ENCODE peak calls at places on chromosomes 6 and 20, in nine cellular contexts. W, K, H, M, I, E, S, O and U are unnamed samples.

GRCh38 chr6:8080338-8081151 is 16.4 kb upstream of the BLOC1S5 start:
- DNase-seq in K (peak), S (no peak), O (peak), W (no peak), H (peak), E (no peak), I (no peak), M (no peak), U (peak)

GRCh38 chr20:57197352-57198198 is 68.9 kb downstream of the BMP7 start:
- DNase-seq in W (no peak), H (no peak), E (no peak), K (no peak), S (no peak), I (no peak), O (no peak), M (no peak), U (no peak)

GRCh38 chr6:130018292-130018829 is at the start of gene L3MBTL3:
- DNase-seq in K (peak), I (peak), S (peak), M (peak), E (peak), W (peak), O (peak), H (peak), U (peak)

GRCh38 chr6:106804238-106805016 is 170.1 kb downstream of the CD24 start:
- DNase-seq in K (no peak), S (peak), W (no peak), M (no peak), O (no peak), I (no peak), E (no peak), H (no peak), U (no peak)

GRCh38 chr6:75290136-75290535 is 5.5 kb upstream of the TMEM30A start:
- DNase-seq in S (no peak), M (no peak), H (no peak), E (no peak), I (no peak), W (no peak), K (no peak), O (no peak), U (no peak)

GRCh38 chr6:145734486-145735355 is 599 bp downstream of the EPM2A start:
- DNase-seq in K (peak), M (peak), O (peak), I (peak), W (peak), E (peak), S (peak), H (peak), U (peak)

GRCh38 chr20:35120012-35120701 is 27.0 kb downstream of the EDEM2 start:
- DNase-seq in S (no peak), E (peak), I (no peak), O (peak), M (peak), W (no peak), K (peak), H (no peak), U (peak)

GRCh38 chr20:17794400-17794799 is 94.6 kb downstream of the BANF2 start:
- DNase-seq in E (no peak), M (no peak), O (no peak), W (no peak), S (no peak), I (peak), H (no peak), K (no peak), U (no peak)

GRCh38 chr20:59135093-59135492 is 28.5 kb upstream of the ZNF831 start:
- DNase-seq in M (no peak), I (no peak), E (no peak), K (no peak), W (no peak), O (no peak), S (no peak), H (no peak), U (no peak)

GRCh38 chr20:45782890-45783289 is 8.8 kb downstream of the WFDC3 start:
- DNase-seq in K (no peak), H (no peak), E (no peak), S (no peak), W (no peak), I (no peak), M (no peak), O (peak), U (peak)

GRCh38 chr6:151647871-151648639 is 154.2 kb downstream of the CCDC170 start:
- DNase-seq in M (no peak), O (no peak), H (no peak), K (peak), W (peak), I (no peak), E (no peak), S (peak), U (no peak)

GRCh38 chr20:41738584-41739193 is 120.5 kb upstream of the CHD6 start:
- DNase-seq in O (peak), W (peak), K (peak), I (peak), M (peak), H (peak), S (peak), E (no peak), U (peak)

GRCh38 chr6:14520029-14520428 is 402.5 kb downstream of the CD83 start:
- DNase-seq in H (no peak), E (no peak), O (peak), K (no peak), S (no peak), M (no peak), I (no peak), W (no peak), U (no peak)

GRCh38 chr20:21607971-21608735 is 94.3 kb upstream of the NKX2-2 start:
- DNase-seq in S (no peak), I (no peak), M (no peak), E (no peak), K (no peak), W (no peak), H (no peak), O (no peak), U (no peak)

GRCh38 chr6:159890201-159890600 is 587 bp upstream of the MAS1 start:
- DNase-seq in W (no peak), M (peak), I (no peak), E (no peak), K (no peak), H (no peak), O (no peak), S (no peak), U (no peak)

GRCh38 chr20:17017232-17017631 is 209.6 kb upstream of the PCSK2 start:
- DNase-seq in I (no peak), E (no peak), S (peak), K (no peak), M (no peak), O (no peak), H (no peak), W (no peak), U (no peak)

GRCh38 chr6:165321555-165322145 is 12.2 kb upstream of the C6orf118 start:
- DNase-seq in E (no peak), O (no peak), K (no peak), M (no peak), H (no peak), W (no peak), S (no peak), I (no peak), U (no peak)

GRCh38 chr6:107318100-107318736 is 141.1 kb downstream of the PDSS2 start:
- DNase-seq in H (peak), S (peak), I (peak), W (peak), O (peak), K (peak), E (peak), M (no peak), U (peak)

GRCh38 chr6:160714731-160715130 is 12.7 kb downstream of the PLG start:
- DNase-seq in K (no peak), W (no peak), E (no peak), O (no peak), H (peak), I (no peak), M (no peak), S (no peak), U (peak)

GRCh38 chr6:130482645-130483390 is 117.0 kb downstream of the TMEM200A start:
- DNase-seq in E (no peak), I (no peak), O (peak), K (peak), M (no peak), W (no peak), H (peak), S (no peak), U (peak)

GRCh38 chr6:138522611-138523010 is 23.3 kb upstream of the NHSL1 start:
- DNase-seq in O (no peak), E (no peak), M (no peak), K (no peak), H (no peak), W (no peak), S (no peak), I (no peak), U (no peak)

GRCh38 chr20:10747019-10747418 is 73.2 kb upstream of the JAG1 start:
- DNase-seq in K (peak), M (no peak), O (no peak), H (no peak), S (peak), I (no peak), W (no peak), E (no peak), U (peak)

GRCh38 chr20:49682798-49683197 is 30.9 kb downstream of the B4GALT5 start:
- DNase-seq in K (no peak), M (no peak), H (no peak), O (no peak), I (no peak), S (no peak), E (no peak), W (no peak), U (no peak)

GRCh38 chr20:49684335-49684997 is 29.2 kb downstream of the B4GALT5 start:
- DNase-seq in H (no peak), E (no peak), S (no peak), W (no peak), O (no peak), M (no peak), I (no peak), K (no peak), U (no peak)

GRCh38 chr20:49685809-49686208 is 27.9 kb downstream of the B4GALT5 start:
- DNase-seq in E (no peak), S (no peak), K (peak), I (no peak), H (peak), O (peak), M (no peak), W (no peak), U (peak)

GRCh38 chr20:49687595-49688567 is 25.8 kb downstream of the B4GALT5 start:
- DNase-seq in H (no peak), O (no peak), E (no peak), S (no peak), W (no peak), M (no peak), K (no peak), I (no peak), U (no peak)

GRCh38 chr20:49685161-49685601 is 28.5 kb downstream of the B4GALT5 start:
- DNase-seq in E (no peak), W (no peak), H (no peak), K (no peak), S (no peak), I (no peak), M (no peak), O (no peak), U (no peak)
- H3K4me3 ChIP-seq in E (no peak), W (no peak), H (no peak), K (no peak), S (no peak), I (no peak), M (no peak), O (no peak), U (no peak)

GRCh38 chr6:99739526-99739925 is 132.9 kb downstream of the PRDM13 start:
- DNase-seq in O (no peak), H (no peak), I (peak), M (no peak), W (no peak), E (no peak), K (no peak), S (no peak), U (no peak)

GRCh38 chr6:99741092-99741491 is 134.5 kb downstream of the PRDM13 start:
- DNase-seq in H (no peak), K (no peak), W (no peak), M (no peak), I (no peak), E (no peak), O (no peak), S (no peak), U (no peak)

DNA sequence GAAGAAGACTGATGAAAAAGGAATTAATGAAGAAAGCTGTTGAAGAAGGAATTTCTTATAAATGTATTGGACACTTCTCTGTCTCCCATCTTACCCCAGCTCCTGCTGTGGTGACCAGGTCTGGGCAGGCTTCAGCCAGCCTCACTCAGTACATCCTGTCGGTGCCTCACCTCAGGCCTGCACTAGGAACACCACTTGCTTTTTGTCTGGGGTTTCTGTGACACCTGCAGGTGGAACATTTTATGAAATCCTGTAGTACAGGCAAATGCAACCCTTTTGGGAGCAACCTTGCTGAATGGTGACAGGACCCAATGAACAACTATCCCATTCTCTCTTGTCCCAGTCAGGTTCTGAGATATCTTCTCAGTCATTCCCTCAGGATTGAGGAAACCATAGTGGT is 129.7 kb downstream of the PRDM13 start:
- DNase-seq in H (no peak), M (no peak), O (no peak), W (no peak), K (peak), I (no peak), S (peak), E (no peak), U (no peak)
- TF ChIP-seq CTCF in H (no peak), M (no peak), O (no peak), W (no peak), K (no peak), I (no peak), S (peak), E (no peak), U (no peak)

GRCh38 chr20:53940356-53940694 is 130.1 kb downstream of the BCAS1 start:
- DNase-seq in K (no peak), W (no peak), E (no peak), O (no peak), M (no peak), S (no peak), H (no peak), I (no peak), U (no peak)

GRCh38 chr20:53941680-53942079 is 128.7 kb downstream of the BCAS1 start:
- DNase-seq in E (no peak), K (no peak), I (no peak), W (no peak), M (no peak), O (no peak), S (no peak), H (no peak), U (no peak)

GRCh38 chr20:53942121-53942816 is 128.1 kb downstream of the BCAS1 start:
- DNase-seq in W (no peak), E (no peak), S (peak), H (no peak), M (no peak), K (no peak), I (no peak), O (no peak), U (no peak)

GRCh38 chr20:53939554-53940355 is 130.6 kb downstream of the BCAS1 start:
- DNase-seq in M (peak), S (peak), I (peak), W (peak), O (peak), H (peak), E (peak), K (peak), U (peak)

GRCh38 chr20:53940883-53941546 is 129.4 kb downstream of the BCAS1 start:
- DNase-seq in H (peak), W (no peak), E (no peak), I (no peak), O (peak), S (peak), K (peak), M (no peak), U (peak)
- H3K4me3 ChIP-seq in H (peak), W (no peak), E (no peak), I (no peak), O (peak), S (peak), K (no peak), M (no peak), U (peak)

GRCh38 chr20:44745560-44746366 is at the start of gene KCNK15:
- DNase-seq in S (peak), W (peak), H (no peak), O (peak), M (peak), E (no peak), I (peak), K (no peak), U (no peak)
- TF ChIP-seq CTCF in S (no peak), W (no peak), H (no peak), O (no peak), M (no peak), E (no peak), I (no peak), K (no peak), U (no peak)

GRCh38 chr6:31538805-31539400 is 2.9 kb downstream of the DDX39B start:
- DNase-seq in E (no peak), W (no peak), I (no peak), S (no peak), H (no peak), O (no peak), M (peak), K (no peak), U (no peak)
- H3K4me3 ChIP-seq in E (peak), W (no peak), I (peak), S (peak), H (peak), O (no peak), M (no peak), K (peak), U (peak)